ENCODE peak calls at places on chromosomes 16 and 17, in eight cellular contexts. C is uterus; L is body of pancreas; Z is CD4-positive, CD25-positive, alpha-beta regulatory T cell; D is lung; K is gastrocnemius medialis; R is prostate gland; X is GM23338. E is an unnamed sample.

GRCh38 chr17:77427471-77427991 is 286.8 kb downstream of the SEC14L1 start:
- DNase-seq in C (peak; percentile 89), L (peak; percentile 42), Z (no peak), D (no peak), K (peak; percentile 59), R (no peak), X (no peak), E (no peak)

GRCh38 chr16:79639576-79640311 is 39.2 kb upstream of the MAF start:
- DNase-seq in C (no peak), L (no peak), Z (no peak), D (no peak), K (no peak), R (peak; percentile 33), X (no peak), E (no peak)

GRCh38 chr16:82755570-82756282 is 129.0 kb downstream of the CDH13 start:
- DNase-seq in C (no peak), L (no peak), Z (no peak), D (no peak), K (no peak), R (no peak), X (peak; percentile 40), E (no peak)

GRCh38 chr17:59425085-59425901 is 93.8 kb downstream of the YPEL2 start:
- DNase-seq in C (peak; percentile 56), L (no peak), Z (no peak), D (no peak), K (peak; percentile 56), R (no peak), X (peak; percentile 21), E (no peak)

GRCh38 chr17:17663160-17664072 is 17.8 kb upstream of the RAI1 start:
- DNase-seq in C (peak; percentile 40), L (no peak), Z (peak; percentile 50), D (peak; percentile 43), K (no peak), R (no peak), X (peak; percentile 90), E (peak; percentile 84)

GRCh38 chr17:58204796-58205195 is 12.3 kb downstream of the EPX start:
- DNase-seq in C (no peak), L (no peak), Z (no peak), D (no peak), K (no peak), R (no peak), X (no peak), E (no peak)

GRCh38 chr17:1515640-1516402 is 591 bp downstream of the INPP5K start:
- DNase-seq in C (peak; percentile 42), L (peak; percentile 65), Z (peak; percentile 31), D (peak; percentile 66), K (peak; percentile 58), R (peak; percentile 69), X (peak; percentile 95), E (peak; percentile 54)

GRCh38 chr17:46976626-46977270 is 2.3 kb downstream of the RPRML start:
- DNase-seq in C (no peak), L (no peak), Z (no peak), D (no peak), K (no peak), R (no peak), X (peak; percentile 45), E (no peak)

GRCh38 chr16:1181715-1182671 is 29.1 kb downstream of the CACNA1H start:
- DNase-seq in C (peak; percentile 87), L (peak; percentile 83), Z (no peak), D (peak; percentile 71), K (peak; percentile 35), R (no peak), X (no peak), E (no peak)

GRCh38 chr17:80866050-80866793 is 125.4 kb upstream of the CHMP6 start:
- DNase-seq in C (peak; percentile 81), L (peak; percentile 53), Z (peak; percentile 28), D (peak; percentile 65), K (peak; percentile 72), R (peak; percentile 44), X (peak; percentile 77), E (peak; percentile 40)

GRCh38 chr17:66923881-66924280 is 40.6 kb upstream of the CACNG4 start:
- DNase-seq in C (no peak), L (no peak), Z (no peak), D (no peak), K (no peak), R (no peak), X (no peak), E (no peak)

GRCh38 chr16:10862432-10862831 is 14.6 kb upstream of the CIITA start:
- DNase-seq in C (no peak), L (peak; percentile 86), Z (no peak), D (peak; percentile 78), K (peak; percentile 36), R (no peak), X (no peak), E (no peak)

GRCh38 chr17:73099504-73099903 is 7.0 kb upstream of the SLC39A11 start:
- DNase-seq in C (no peak), L (no peak), Z (no peak), D (no peak), K (no peak), R (no peak), X (no peak), E (no peak)

GRCh38 chr17:63316100-63316499 is 130.0 kb downstream of the CYB561 start:
- DNase-seq in C (no peak), L (no peak), Z (no peak), D (no peak), K (no peak), R (no peak), X (no peak), E (no peak)

GRCh38 chr17:63314766-63315165 is 131.3 kb downstream of the CYB561 start:
- DNase-seq in C (no peak), L (no peak), Z (no peak), D (no peak), K (no peak), R (no peak), X (no peak), E (no peak)

GRCh38 chr17:63311416-63311937 is 134.6 kb downstream of the CYB561 start:
- DNase-seq in C (no peak), L (no peak), Z (no peak), D (no peak), K (no peak), R (no peak), X (no peak), E (no peak)

DNA sequence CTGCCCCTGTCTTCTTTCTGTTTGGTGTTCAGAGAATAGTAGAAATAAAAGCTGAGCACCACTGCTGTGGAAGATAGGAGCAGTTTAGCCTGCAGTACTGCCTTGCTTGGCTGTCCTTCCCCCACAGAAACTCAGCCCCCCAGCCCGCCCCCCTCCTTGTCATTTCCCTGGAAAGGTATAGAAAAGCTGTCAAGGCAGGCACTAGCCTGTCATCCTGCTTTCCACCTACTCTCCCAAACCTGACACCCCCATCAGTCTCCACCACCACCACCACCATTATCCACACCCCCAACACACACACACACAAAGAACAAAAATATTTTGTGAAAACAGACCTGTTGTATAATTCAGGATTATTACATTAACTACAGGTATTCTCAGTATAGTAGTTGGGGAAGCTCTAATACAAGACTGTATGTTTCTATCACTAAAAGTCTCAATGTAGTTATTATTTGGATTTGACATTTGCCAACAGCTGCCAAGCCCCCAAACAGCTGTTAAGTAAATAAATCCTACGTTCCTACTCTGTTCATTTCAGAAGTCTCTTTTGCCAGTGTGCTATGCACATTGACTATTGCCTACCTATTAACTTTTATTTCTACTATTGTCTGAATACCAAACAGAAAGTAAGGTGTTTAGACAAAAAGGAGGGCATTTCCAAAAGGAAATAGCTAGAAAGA is 128.8 kb downstream of the CYB561 start:
- DNase-seq in C (no peak), L (no peak), Z (no peak), D (no peak), K (no peak), R (no peak), X (no peak), E (no peak)
- H3K27ac ChIP-seq in C (no peak overlapping the region), L (no peak overlapping the region), Z (no peak overlapping the region), D (no peak overlapping the region), K (no peak overlapping the region), R (no peak overlapping the region), X (no peak overlapping the region), E (no peak overlapping the region)

GRCh38 chr16:51441331-51441730 is 290.3 kb upstream of the SALL1 start:
- DNase-seq in C (no peak), L (no peak), Z (no peak), D (no peak), K (no peak), R (no peak), X (no peak), E (no peak)
- H3K4me3 ChIP-seq in C (no peak overlapping the region), L (no peak overlapping the region), Z (no peak overlapping the region), D (no peak overlapping the region), K (no peak overlapping the region), R (no peak overlapping the region), X (peak overlapping the region; percentile 53), E (no peak overlapping the region)

GRCh38 chr17:74750039-74750326 is 1.6 kb downstream of the NHERF1 start:
- DNase-seq in C (no peak), L (no peak), Z (no peak), D (no peak), K (no peak), R (no peak), X (no peak), E (no peak)
- H3K4me1 ChIP-seq in C (no peaks in the 10 kb centered on the region), L (peaks cover 65% of the 10 kb centered on the region), Z (peaks cover 77% of the 10 kb centered on the region), D (no peaks in the 10 kb centered on the region), K (peaks cover 7% of the 10 kb centered on the region), R (peaks cover 12% of the 10 kb centered on the region), X (peaks cover 52% of the 10 kb centered on the region), E (peaks cover 72% of the 10 kb centered on the region)

GRCh38 chr16:83981799-83982198 is 13.8 kb downstream of the NECAB2 start:
- DNase-seq in C (no peak), L (no peak), Z (no peak), D (no peak), K (no peak), R (no peak), X (no peak), E (no peak)

GRCh38 chr16:83978401-83978904 is 10.4 kb downstream of the NECAB2 start:
- DNase-seq in C (no peak), L (no peak), Z (no peak), D (no peak), K (no peak), R (no peak), X (no peak), E (no peak)

GRCh38 chr16:83979456-83979855 is 11.4 kb downstream of the NECAB2 start:
- DNase-seq in C (no peak), L (no peak), Z (no peak), D (no peak), K (no peak), R (no peak), X (no peak), E (no peak)

GRCh38 chr16:83983491-83983890 is 15.4 kb downstream of the NECAB2 start:
- DNase-seq in C (no peak), L (no peak), Z (no peak), D (no peak), K (no peak), R (no peak), X (no peak), E (no peak)

DNA sequence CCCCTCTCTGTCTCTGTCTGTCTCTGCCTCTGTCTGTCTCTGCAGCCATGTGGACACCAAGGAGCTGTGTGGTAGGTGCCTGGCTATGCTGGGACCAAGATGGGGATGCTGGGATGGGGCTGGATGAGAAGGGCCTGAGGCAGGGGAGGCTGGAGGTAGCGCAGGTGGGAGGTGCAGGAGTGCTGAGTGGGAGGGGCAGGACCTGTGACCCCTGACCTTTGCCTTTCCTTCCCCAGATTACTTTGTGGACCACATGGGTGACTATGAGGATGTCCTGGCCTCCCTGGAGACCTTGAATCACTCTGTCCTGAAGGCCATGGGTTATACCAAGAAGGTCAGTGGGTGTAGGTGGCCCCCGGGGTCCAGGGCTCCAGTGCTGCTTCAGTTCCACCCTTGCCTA is 12.8 kb downstream of the NECAB2 start:
- DNase-seq in C (no peak), L (no peak), Z (no peak), D (no peak), K (no peak), R (no peak), X (no peak), E (no peak)
- H3K27ac ChIP-seq in C (no peak overlapping the region), L (no peak overlapping the region), Z (no peak overlapping the region), D (no peak overlapping the region), K (no peak overlapping the region), R (no peak overlapping the region), X (no peak overlapping the region), E (no peak overlapping the region)

E was measured in CD8-positive, alpha-beta memory T cell.